ENCODE peak calls at places on chromosomes 7 and 10, in six cellular contexts. One of them, this sample, is unnamed.

GRCh38 chr10:7561216-7561893 is 105.4 kb downstream of the ITIH5 start:
- DNase-seq in GM20000: no peak
- DNase-seq in EL: no peak
- DNase-seq in activated effector memory CD4-positive, alpha-beta T cell treated with anti-CD3 and anti-CD28 coated beads, Interleukin-2, amount 50 U/mL, for 16 hours: no peak
- DNase-seq in RWPE1: no peak
- DNase-seq in AG04449: no peak
- DNase-seq in this sample: no peak

GRCh38 chr7:132373041-132373440 is 203.2 kb downstream of the PLXNA4 start:
- DNase-seq in AG04449: no peak
- DNase-seq in EL: no peak
- DNase-seq in GM20000: no peak
- DNase-seq in RWPE1: no peak
- DNase-seq in activated effector memory CD4-positive, alpha-beta T cell treated with anti-CD3 and anti-CD28 coated beads, Interleukin-2, amount 50 U/mL, for 16 hours: no peak
- DNase-seq in this sample: no peak

GRCh38 chr7:2633538-2634264 is 1.9 kb downstream of the TTYH3 start:
- DNase-seq in RWPE1: peak; percentile 70
- DNase-seq in EL: peak; percentile 91
- DNase-seq in AG04449: no peak
- DNase-seq in activated effector memory CD4-positive, alpha-beta T cell treated with anti-CD3 and anti-CD28 coated beads, Interleukin-2, amount 50 U/mL, for 16 hours: peak; percentile 77
- DNase-seq in GM20000: no peak
- DNase-seq in this sample: peak; percentile 82

GRCh38 chr7:122901250-122901649 is 15.0 kb upstream of the CADPS2 start:
- DNase-seq in EL: no peak
- DNase-seq in RWPE1: no peak
- DNase-seq in AG04449: no peak
- DNase-seq in GM20000: no peak
- DNase-seq in activated effector memory CD4-positive, alpha-beta T cell treated with anti-CD3 and anti-CD28 coated beads, Interleukin-2, amount 50 U/mL, for 16 hours: no peak
- DNase-seq in this sample: no peak

GRCh38 chr7:117163101-117163500 is 159.8 kb downstream of the WNT2 start:
- DNase-seq in RWPE1: no peak
- DNase-seq in EL: peak; percentile 28
- DNase-seq in activated effector memory CD4-positive, alpha-beta T cell treated with anti-CD3 and anti-CD28 coated beads, Interleukin-2, amount 50 U/mL, for 16 hours: no peak
- DNase-seq in GM20000: no peak
- DNase-seq in AG04449: no peak
- DNase-seq in this sample: no peak

GRCh38 chr7:152462995-152463713 is 27.4 kb upstream of the KMT2C start:
- DNase-seq in RWPE1: peak; percentile 13
- DNase-seq in GM20000: no peak
- DNase-seq in AG04449: no peak
- DNase-seq in activated effector memory CD4-positive, alpha-beta T cell treated with anti-CD3 and anti-CD28 coated beads, Interleukin-2, amount 50 U/mL, for 16 hours: no peak
- DNase-seq in EL: peak; percentile 46
- DNase-seq in this sample: peak; percentile 62

GRCh38 chr7:4801839-4802231 is 26.4 kb downstream of the AP5Z1 start:
- DNase-seq in AG04449: no peak
- DNase-seq in RWPE1: no peak
- DNase-seq in activated effector memory CD4-positive, alpha-beta T cell treated with anti-CD3 and anti-CD28 coated beads, Interleukin-2, amount 50 U/mL, for 16 hours: no peak
- DNase-seq in GM20000: no peak
- DNase-seq in EL: no peak
- DNase-seq in this sample: no peak

GRCh38 chr7:20344396-20344795 is 13.7 kb downstream of the ITGB8 start:
- DNase-seq in AG04449: no peak
- DNase-seq in activated effector memory CD4-positive, alpha-beta T cell treated with anti-CD3 and anti-CD28 coated beads, Interleukin-2, amount 50 U/mL, for 16 hours: no peak
- DNase-seq in GM20000: no peak
- DNase-seq in EL: no peak
- DNase-seq in RWPE1: no peak
- DNase-seq in this sample: no peak

GRCh38 chr10:132319853-132320669 is 11.9 kb upstream of the LRRC27 start:
- DNase-seq in RWPE1: peak; percentile 94
- DNase-seq in AG04449: peak; percentile 57
- DNase-seq in GM20000: peak; percentile 84
- DNase-seq in activated effector memory CD4-positive, alpha-beta T cell treated with anti-CD3 and anti-CD28 coated beads, Interleukin-2, amount 50 U/mL, for 16 hours: peak; percentile 72
- DNase-seq in EL: peak; percentile 83
- DNase-seq in this sample: peak; percentile 59

GRCh38 chr7:151843181-151843580 is 33.7 kb downstream of the PRKAG2 start:
- DNase-seq in EL: no peak
- DNase-seq in GM20000: no peak
- DNase-seq in RWPE1: no peak
- DNase-seq in activated effector memory CD4-positive, alpha-beta T cell treated with anti-CD3 and anti-CD28 coated beads, Interleukin-2, amount 50 U/mL, for 16 hours: no peak
- DNase-seq in AG04449: no peak
- DNase-seq in this sample: no peak

GRCh38 chr7:111829221-111829620 is 266.9 kb upstream of the IMMP2L start:
- DNase-seq in AG04449: no peak
- DNase-seq in activated effector memory CD4-positive, alpha-beta T cell treated with anti-CD3 and anti-CD28 coated beads, Interleukin-2, amount 50 U/mL, for 16 hours: no peak
- DNase-seq in RWPE1: no peak
- DNase-seq in EL: no peak
- DNase-seq in GM20000: no peak
- DNase-seq in this sample: no peak

GRCh38 chr10:17229967-17230682 is 2.1 kb downstream of the VIM start:
- DNase-seq in activated effector memory CD4-positive, alpha-beta T cell treated with anti-CD3 and anti-CD28 coated beads, Interleukin-2, amount 50 U/mL, for 16 hours: peak; percentile 95
- DNase-seq in GM20000: peak; percentile 75
- DNase-seq in AG04449: no peak
- DNase-seq in RWPE1: peak; percentile 79
- DNase-seq in EL: peak; percentile 72
- DNase-seq in this sample: peak; percentile 85

GRCh38 chr10:11724938-11725776 is 17.0 kb upstream of the ECHDC3 start:
- DNase-seq in EL: peak; percentile 68
- DNase-seq in AG04449: peak; percentile 34
- DNase-seq in GM20000: peak; percentile 75
- DNase-seq in activated effector memory CD4-positive, alpha-beta T cell treated with anti-CD3 and anti-CD28 coated beads, Interleukin-2, amount 50 U/mL, for 16 hours: no peak
- DNase-seq in RWPE1: peak; percentile 72
- DNase-seq in this sample: peak; percentile 76